ENCODE peak calls at places on chromosome 3, in four cellular contexts. Z is ovary, H is endodermal cell, J is HCT116. O is an unnamed sample.

GRCh38 chr3:196444495-196444894 is 12.3 kb upstream of the UBXN7 start:
- DNase-seq in Z (no peak), H (no peak), J (no peak), O (no peak)

GRCh38 chr3:38003371-38003816 is 12.8 kb downstream of the VILL start:
- DNase-seq in Z (peak; percentile 72), H (peak; percentile 95), J (no peak), O (no peak)

GRCh38 chr3:132637590-132637989 is 22.0 kb downstream of the ACAD11 start:
- DNase-seq in Z (no peak), H (no peak), J (no peak), O (no peak)

GRCh38 chr3:117688583-117688982 is 979.0 kb downstream of the TUSC7 start:
- DNase-seq in Z (no peak), H (peak; percentile 66), J (no peak), O (no peak)

GRCh38 chr3:83882701-83883100 is 1076.1 kb upstream of the CADM2 start:
- DNase-seq in Z (no peak), H (no peak), J (no peak), O (no peak)

GRCh38 chr3:42699511-42699971 is 3.1 kb downstream of the HHATL start:
- DNase-seq in Z (no peak), H (no peak), J (no peak), O (no peak)

GRCh38 chr3:105791919-105792786 is 76.7 kb downstream of the CBLB start:
- DNase-seq in Z (peak; percentile 65), H (no peak), J (no peak), O (peak; percentile 70)

GRCh38 chr3:149523899-149524298 is 49.4 kb downstream of the TM4SF4 start:
- DNase-seq in Z (no peak), H (no peak), J (no peak), O (no peak)

GRCh38 chr3:102163039-102163817 is 271.6 kb upstream of the ZPLD1 start:
- DNase-seq in Z (no peak), H (no peak), J (no peak), O (peak; percentile 11)

GRCh38 chr3:128867200-128868125 is 12.0 kb upstream of the ACAD9 start:
- DNase-seq in Z (no peak), H (no peak), J (no peak), O (no peak)

GRCh38 chr3:74643636-74644035 is 29.2 kb upstream of the CNTN3 start:
- DNase-seq in Z (peak; percentile 66), H (no peak), J (no peak), O (peak; percentile 71)

GRCh38 chr3:183906234-183906921 is 21.7 kb upstream of the PARL start:
- DNase-seq in Z (no peak), H (no peak), J (no peak), O (no peak)

GRCh38 chr3:81602781-81603180 is 158.7 kb downstream of the GBE1 start:
- DNase-seq in Z (no peak), H (no peak), J (no peak), O (no peak)

GRCh38 chr3:53169045-53169831 is 8.2 kb downstream of the PRKCD start:
- DNase-seq in Z (no peak), H (peak; percentile 82), J (no peak), O (no peak)

GRCh38 chr3:142890592-142890991 is 1.7 kb upstream of the PCOLCE2 start:
- DNase-seq in Z (no peak), H (no peak), J (no peak), O (no peak)

GRCh38 chr3:104316118-104316517 is 1050.6 kb upstream of the ALCAM start:
- DNase-seq in Z (no peak), H (no peak), J (no peak), O (no peak)

GRCh38 chr3:13827256-13827655 is 52.6 kb downstream of the WNT7A start:
- DNase-seq in Z (no peak), H (no peak), J (no peak), O (no peak)

GRCh38 chr3:88882121-88882520 is 225.3 kb upstream of the EPHA3 start:
- DNase-seq in Z (no peak), H (no peak), J (no peak), O (no peak)

GRCh38 chr3:141405025-141405424 is 36.7 kb downstream of the ZBTB38 start:
- DNase-seq in Z (no peak), H (no peak), J (no peak), O (no peak)

GRCh38 chr3:39814007-39814406 is 4.6 kb downstream of the MYRIP start:
- DNase-seq in Z (no peak), H (no peak), J (no peak), O (no peak)

GRCh38 chr3:62229201-62229600 is 144.1 kb downstream of the FEZF2 start:
- DNase-seq in Z (no peak), H (peak; percentile 66), J (no peak), O (no peak)

GRCh38 chr3:123749716-123750115 is 134.4 kb downstream of the MYLK start:
- DNase-seq in Z (no peak), H (no peak), J (no peak), O (no peak)

GRCh38 chr3:30017882-30018281 is 588.5 kb upstream of the TGFBR2 start:
- DNase-seq in Z (no peak), H (peak; percentile 43), J (no peak), O (no peak)

GRCh38 chr3:153293222-153293621 is 131.2 kb downstream of the RAP2B start:
- DNase-seq in Z (no peak), H (no peak), J (no peak), O (no peak)

GRCh38 chr3:71658131-71658530 is 67.1 kb downstream of the EIF4E3 start:
- DNase-seq in Z (peak; percentile 68), H (no peak), J (peak; percentile 7), O (peak; percentile 50)

GRCh38 chr3:80190051-80190450 is 422.3 kb upstream of the ROBO1 start:
- DNase-seq in Z (no peak), H (no peak), J (no peak), O (no peak)

GRCh38 chr3:131735121-131735520 is 232.3 kb upstream of the MRPL3 start:
- DNase-seq in Z (no peak), H (no peak), J (no peak), O (no peak)

GRCh38 chr3:76651784-76652183 is 388.1 kb upstream of the ROBO2 start:
- DNase-seq in Z (no peak), H (no peak), J (no peak), O (no peak)

GRCh38 chr3:171876651-171877272 is 33.6 kb downstream of the TMEM212 start:
- DNase-seq in Z (no peak), H (no peak), J (no peak), O (no peak)
- H3K4me1 ChIP-seq in Z (peaks cover 15% of the 10 kb centered on the region), H (no peaks in the 10 kb centered on the region), J (no peaks in the 10 kb centered on the region), O (peaks cover 18% of the 10 kb centered on the region)

GRCh38 chr3:134313839-134314587 is 60.2 kb downstream of the AMOTL2 start:
- DNase-seq in Z (no peak), H (peak; percentile 49), J (no peak), O (no peak)

GRCh38 chr3:134312072-134312872 is 61.6 kb upstream of the RYK start:
- DNase-seq in Z (peak; percentile 48), H (peak; percentile 76), J (no peak), O (no peak)

GRCh38 chr3:134314588-134315285 is 59.5 kb downstream of the AMOTL2 start:
- DNase-seq in Z (no peak), H (peak; percentile 55), J (no peak), O (peak; percentile 55)

GRCh38 chr3:134311693-134312071 is 61.0 kb upstream of the RYK start:
- DNase-seq in Z (no peak), H (no peak), J (no peak), O (no peak)

GRCh38 chr3:134312873-134313838 is 61.1 kb downstream of the AMOTL2 start:
- DNase-seq in Z (peak; percentile 74), H (peak; percentile 96), J (no peak), O (no peak)
- TF ChIP-seq CTCF in Z (no peak), H (peak; percentile 76), J (peak; percentile 53), O (peak; percentile 57)

GRCh38 chr3:50494136-50494535 is 9.3 kb downstream of the CACNA2D2 start:
- DNase-seq in Z (no peak), H (no peak), J (no peak), O (no peak)
- H3K4me1 ChIP-seq in Z (no peaks in the 10 kb centered on the region), H (peaks cover 12% of the 10 kb centered on the region), J (no peaks in the 10 kb centered on the region), O (peaks cover 5% of the 10 kb centered on the region)

DNA sequence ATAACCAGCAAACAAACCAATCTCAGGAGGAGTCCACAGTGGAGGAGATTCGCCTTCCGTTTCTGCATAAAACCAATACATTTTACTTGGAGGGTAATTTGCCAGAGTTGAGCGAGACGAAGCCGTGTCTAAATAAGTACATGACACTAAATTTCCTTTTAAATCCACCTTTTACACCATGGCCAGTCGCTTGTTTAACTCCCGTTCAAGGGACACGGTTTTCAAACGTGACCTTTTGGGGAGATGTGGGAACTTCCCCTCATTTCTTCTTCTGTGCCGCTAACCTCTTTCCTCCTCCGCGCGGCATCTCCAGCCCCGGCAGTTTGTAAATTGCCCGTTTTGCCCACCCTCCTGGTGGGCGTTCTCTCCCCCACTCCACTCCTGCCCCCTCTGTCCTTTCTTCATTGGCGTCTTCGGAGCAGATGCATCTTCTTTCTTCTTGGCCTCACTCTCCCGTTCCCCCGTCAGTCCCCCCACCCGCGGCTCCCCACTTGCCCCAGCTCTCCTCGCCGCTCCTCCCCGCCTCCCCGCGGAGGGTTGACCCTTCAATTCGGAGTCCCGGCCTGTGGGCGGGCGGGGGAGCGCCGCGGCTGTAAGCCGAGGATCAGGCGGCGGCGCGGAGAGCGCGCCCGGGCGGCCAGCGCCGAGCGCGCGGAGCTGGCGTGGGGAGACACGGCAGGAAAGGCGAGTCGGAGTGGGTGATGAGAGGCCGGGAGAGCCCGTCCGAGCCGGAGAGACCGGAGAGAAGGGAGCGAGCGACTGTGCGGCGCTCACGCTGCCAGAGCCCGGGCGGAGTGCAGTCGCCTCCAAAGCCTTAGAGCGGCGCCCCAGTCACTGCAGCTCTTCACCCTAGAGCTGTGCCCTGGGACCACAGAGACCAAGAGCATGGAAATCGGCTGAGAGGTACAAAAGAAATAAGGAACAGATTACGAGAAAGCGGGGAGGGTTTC is at the start of gene NLGN1:
- DNase-seq in Z (peak; percentile 79), H (peak; percentile 88), J (no peak), O (peak; percentile 33)
- TF ChIP-seq CTCF in Z (no peak), H (peak; percentile 63), J (no peak), O (no peak)

GRCh38 chr3:112623717-112624116 is 17.2 kb downstream of the CCDC80 start:
- DNase-seq in Z (no peak), H (no peak), J (no peak), O (no peak)

GRCh38 chr3:112631257-112631656 is 9.7 kb downstream of the CCDC80 start:
- DNase-seq in Z (no peak), H (no peak), J (no peak), O (no peak)

GRCh38 chr3:112627419-112627818 is 13.5 kb downstream of the CCDC80 start:
- DNase-seq in Z (peak; percentile 33), H (no peak), J (no peak), O (no peak)

GRCh38 chr3:112629425-112629824 is 11.5 kb downstream of the CCDC80 start:
- DNase-seq in Z (peak; percentile 61), H (peak; percentile 75), J (peak; percentile 28), O (peak; percentile 41)

GRCh38 chr3:112628038-112628437 is 12.9 kb downstream of the CCDC80 start:
- DNase-seq in Z (no peak), H (no peak), J (no peak), O (no peak)
- H3K4me1 ChIP-seq in Z (peaks cover 7% of the 10 kb centered on the region), H (peaks cover 8% of the 10 kb centered on the region), J (no peaks in the 10 kb centered on the region), O (peaks cover 3% of the 10 kb centered on the region)

DNA sequence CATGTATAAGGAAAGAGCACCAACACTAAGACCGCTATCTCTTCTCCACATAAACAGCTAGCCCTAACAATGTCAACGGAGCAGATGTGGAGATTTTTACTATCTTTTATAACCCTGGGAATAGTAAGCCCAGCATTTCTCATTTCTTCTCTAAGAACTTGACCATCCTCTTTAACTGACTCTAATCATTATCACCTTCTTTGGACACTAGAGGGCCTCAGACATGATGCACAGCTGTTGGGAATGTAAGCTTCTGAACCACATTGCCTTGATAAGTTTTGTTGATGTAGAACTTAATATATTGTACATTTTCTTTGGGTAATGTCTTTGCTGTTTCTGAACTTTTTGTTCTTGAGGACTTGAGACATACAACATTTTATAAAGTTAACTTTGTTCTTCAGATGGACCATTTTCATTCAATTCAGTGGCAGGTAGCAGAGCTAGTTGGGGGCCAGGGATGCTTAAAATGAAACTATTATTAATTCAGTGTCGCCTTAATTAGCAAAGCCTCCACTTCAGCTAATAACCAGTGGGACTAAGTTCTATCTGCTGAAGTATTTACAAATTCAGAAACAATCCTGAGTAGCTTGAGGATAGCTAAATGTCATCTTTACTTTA is 9.6 kb upstream of the TAGLN3 start:
- DNase-seq in Z (no peak), H (no peak), J (peak; percentile 63), O (no peak)
- TF ChIP-seq CTCF in Z (peak; percentile 24), H (peak; percentile 87), J (peak; percentile 86), O (peak; percentile 62)

O was measured in gastrocnemius medialis.